ENCODE peak calls at places on chromosomes 2 and 18, in seven cellular contexts. One of them, this sample, is unnamed.

GRCh38 chr2:235740821-235741220 is 247.0 kb downstream of the AGAP1 start:
- DNase-seq in stimulated activated CD4-positive, alpha-beta T cell treated with anti-CD3 and anti-CD28 coated beads, TNF-alpha, amount 100 ng/mL, for 1 hour: no peak
- DNase-seq in A172: peak
- DNase-seq in right lobe of liver: no peak
- DNase-seq in activated effector memory CD4-positive, alpha-beta T cell treated with anti-CD3 and anti-CD28 coated beads, Interleukin-2, amount 50 U/mL, for 16 hours: no peak
- DNase-seq in activated CD4-positive, alpha-beta T cell treated with anti-CD3 and anti-CD28 coated beads, Interleukin-2, amount 10 ng/mL, durations not matched to agents 7 days and 5 days: no peak
- DNase-seq in bronchial epithelial cell: no peak
- DNase-seq in this sample: peak

GRCh38 chr2:7594211-7594610 is 677.0 kb downstream of the RNF144A start:
- DNase-seq in stimulated activated CD4-positive, alpha-beta T cell treated with anti-CD3 and anti-CD28 coated beads, TNF-alpha, amount 100 ng/mL, for 1 hour: no peak
- DNase-seq in A172: no peak
- DNase-seq in right lobe of liver: no peak
- DNase-seq in activated effector memory CD4-positive, alpha-beta T cell treated with anti-CD3 and anti-CD28 coated beads, Interleukin-2, amount 50 U/mL, for 16 hours: no peak
- DNase-seq in activated CD4-positive, alpha-beta T cell treated with anti-CD3 and anti-CD28 coated beads, Interleukin-2, amount 10 ng/mL, durations not matched to agents 7 days and 5 days: no peak
- DNase-seq in bronchial epithelial cell: no peak
- DNase-seq in this sample: no peak

GRCh38 chr2:116499389-116499788 is 1315.1 kb upstream of the DDX18 start:
- DNase-seq in stimulated activated CD4-positive, alpha-beta T cell treated with anti-CD3 and anti-CD28 coated beads, TNF-alpha, amount 100 ng/mL, for 1 hour: no peak
- DNase-seq in A172: no peak
- DNase-seq in right lobe of liver: no peak
- DNase-seq in activated effector memory CD4-positive, alpha-beta T cell treated with anti-CD3 and anti-CD28 coated beads, Interleukin-2, amount 50 U/mL, for 16 hours: no peak
- DNase-seq in activated CD4-positive, alpha-beta T cell treated with anti-CD3 and anti-CD28 coated beads, Interleukin-2, amount 10 ng/mL, durations not matched to agents 7 days and 5 days: no peak
- DNase-seq in bronchial epithelial cell: no peak
- DNase-seq in this sample: no peak

GRCh38 chr2:105357122-105357521 is 19.8 kb downstream of the C2orf49 start:
- DNase-seq in stimulated activated CD4-positive, alpha-beta T cell treated with anti-CD3 and anti-CD28 coated beads, TNF-alpha, amount 100 ng/mL, for 1 hour: no peak
- DNase-seq in A172: no peak
- DNase-seq in right lobe of liver: no peak
- DNase-seq in activated effector memory CD4-positive, alpha-beta T cell treated with anti-CD3 and anti-CD28 coated beads, Interleukin-2, amount 50 U/mL, for 16 hours: no peak
- DNase-seq in activated CD4-positive, alpha-beta T cell treated with anti-CD3 and anti-CD28 coated beads, Interleukin-2, amount 10 ng/mL, durations not matched to agents 7 days and 5 days: no peak
- DNase-seq in bronchial epithelial cell: no peak
- DNase-seq in this sample: no peak

GRCh38 chr2:53252115-53252514 is 515.5 kb upstream of the CHAC2 start:
- DNase-seq in stimulated activated CD4-positive, alpha-beta T cell treated with anti-CD3 and anti-CD28 coated beads, TNF-alpha, amount 100 ng/mL, for 1 hour: no peak
- DNase-seq in A172: no peak
- DNase-seq in right lobe of liver: no peak
- DNase-seq in activated effector memory CD4-positive, alpha-beta T cell treated with anti-CD3 and anti-CD28 coated beads, Interleukin-2, amount 50 U/mL, for 16 hours: no peak
- DNase-seq in activated CD4-positive, alpha-beta T cell treated with anti-CD3 and anti-CD28 coated beads, Interleukin-2, amount 10 ng/mL, durations not matched to agents 7 days and 5 days: no peak
- DNase-seq in bronchial epithelial cell: no peak
- DNase-seq in this sample: no peak

GRCh38 chr2:10078001-10078400 is 2.2 kb downstream of the CYS1 start:
- DNase-seq in stimulated activated CD4-positive, alpha-beta T cell treated with anti-CD3 and anti-CD28 coated beads, TNF-alpha, amount 100 ng/mL, for 1 hour: no peak
- DNase-seq in A172: no peak
- DNase-seq in right lobe of liver: no peak
- DNase-seq in activated effector memory CD4-positive, alpha-beta T cell treated with anti-CD3 and anti-CD28 coated beads, Interleukin-2, amount 50 U/mL, for 16 hours: no peak
- DNase-seq in activated CD4-positive, alpha-beta T cell treated with anti-CD3 and anti-CD28 coated beads, Interleukin-2, amount 10 ng/mL, durations not matched to agents 7 days and 5 days: no peak
- DNase-seq in bronchial epithelial cell: no peak
- DNase-seq in this sample: no peak

GRCh38 chr18:41170346-41170745 is 784.7 kb upstream of the PIK3C3 start:
- DNase-seq in stimulated activated CD4-positive, alpha-beta T cell treated with anti-CD3 and anti-CD28 coated beads, TNF-alpha, amount 100 ng/mL, for 1 hour: no peak
- DNase-seq in A172: no peak
- DNase-seq in right lobe of liver: no peak
- DNase-seq in activated effector memory CD4-positive, alpha-beta T cell treated with anti-CD3 and anti-CD28 coated beads, Interleukin-2, amount 50 U/mL, for 16 hours: no peak
- DNase-seq in activated CD4-positive, alpha-beta T cell treated with anti-CD3 and anti-CD28 coated beads, Interleukin-2, amount 10 ng/mL, durations not matched to agents 7 days and 5 days: no peak
- DNase-seq in bronchial epithelial cell: peak
- DNase-seq in this sample: no peak

GRCh38 chr18:48333563-48333962 is 75.6 kb downstream of the ZBTB7C start:
- DNase-seq in stimulated activated CD4-positive, alpha-beta T cell treated with anti-CD3 and anti-CD28 coated beads, TNF-alpha, amount 100 ng/mL, for 1 hour: no peak
- DNase-seq in A172: no peak
- DNase-seq in right lobe of liver: no peak
- DNase-seq in activated effector memory CD4-positive, alpha-beta T cell treated with anti-CD3 and anti-CD28 coated beads, Interleukin-2, amount 50 U/mL, for 16 hours: no peak
- DNase-seq in activated CD4-positive, alpha-beta T cell treated with anti-CD3 and anti-CD28 coated beads, Interleukin-2, amount 10 ng/mL, durations not matched to agents 7 days and 5 days: no peak
- DNase-seq in bronchial epithelial cell: no peak
- DNase-seq in this sample: peak